ENCODE peak calls at places on chromosomes 12 and 14, in ten cellular contexts. S is mammary epithelial cell; O is brain microvascular endothelial cell; H is IMR-90; C is MM.1S; G is CD8-positive, alpha-beta T cell; R is esophagus muscularis mucosa; D is hepatocyte; M is SK-N-SH; E is AG04450. N is an unnamed sample.

GRCh38 chr12:110668480-110669192 is 20.3 kb downstream of the HVCN1 start:
- DNase-seq in S (no peak), O (no peak), H (no peak), C (no peak), G (no peak), R (no peak), D (no peak), M (no peak), E (no peak), N (no peak)

GRCh38 chr14:75886661-75887348 is 95.0 kb downstream of the TGFB3 start:
- DNase-seq in S (peak), O (no peak), H (no peak), C (no peak), G (no peak), R (no peak), D (no peak), M (no peak), E (no peak), N (no peak)

GRCh38 chr12:131113562-131113961 is 159.9 kb downstream of the ADGRD1 start:
- DNase-seq in S (no peak), O (no peak), H (no peak), C (no peak), G (no peak), R (no peak), D (no peak), M (peak), E (no peak), N (peak)

GRCh38 chr14:19729359-19729758 is 14.0 kb upstream of the OR4Q3 start:
- DNase-seq in S (no peak), O (no peak), H (no peak), C (no peak), G (no peak), R (peak), D (no peak), M (no peak), E (no peak), N (no peak)

GRCh38 chr12:13436696-13437391 is 240.3 kb downstream of the EMP1 start:
- DNase-seq in S (peak), O (peak), H (peak), C (no peak), G (no peak), R (no peak), D (peak), M (peak), E (no peak), N (no peak)

GRCh38 chr14:58152569-58152857 is 500 bp upstream of the ARMH4 start:
- DNase-seq in S (no peak), O (no peak), H (no peak), C (no peak), G (no peak), R (no peak), D (no peak), M (no peak), E (no peak), N (no peak)

GRCh38 chr12:561116-561705 is 101.5 kb downstream of the B4GALNT3 start:
- DNase-seq in S (no peak), O (no peak), H (no peak), C (no peak), G (no peak), R (no peak), D (no peak), M (no peak), E (no peak), N (no peak)

GRCh38 chr14:54893151-54893760 is 9.4 kb downstream of the GCH1 start:
- DNase-seq in S (peak), O (peak), H (peak), C (no peak), G (no peak), R (no peak), D (peak), M (peak), E (peak), N (no peak)

GRCh38 chr14:101025131-101025530 is 121.6 kb upstream of the RTL1 start:
- DNase-seq in S (no peak), O (no peak), H (no peak), C (no peak), G (no peak), R (no peak), D (no peak), M (no peak), E (no peak), N (peak)

GRCh38 chr14:52949711-52950409 is 990 bp downstream of the FERMT2 start:
- DNase-seq in S (peak), O (peak), H (peak), C (no peak), G (no peak), R (no peak), D (peak), M (peak), E (no peak), N (no peak)

GRCh38 chr14:52950410-52950897 is 396 bp downstream of the FERMT2 start:
- DNase-seq in S (peak), O (peak), H (peak), C (no peak), G (no peak), R (peak), D (peak), M (peak), E (no peak), N (peak)

GRCh38 chr14:52949249-52949648 is 1.6 kb downstream of the FERMT2 start:
- DNase-seq in S (no peak), O (no peak), H (no peak), C (no peak), G (no peak), R (no peak), D (no peak), M (peak), E (no peak), N (no peak)

GRCh38 chr14:52948039-52948438 is 2.8 kb downstream of the FERMT2 start:
- DNase-seq in S (peak), O (no peak), H (no peak), C (no peak), G (no peak), R (no peak), D (no peak), M (no peak), E (no peak), N (no peak)

GRCh38 chr14:52948836-52949235 is 2.0 kb downstream of the FERMT2 start:
- DNase-seq in S (no peak), O (no peak), H (no peak), C (no peak), G (no peak), R (no peak), D (no peak), M (no peak), E (no peak), N (no peak)
- H3K4me3 ChIP-seq in S (peak), O (peak), H (peak), C (no peak), G (no peak), R (peak), D (peak), M (peak), E (peak), N (peak)

GRCh38 chr12:1812650-1813302 is 7.6 kb upstream of the LRTM2 start:
- DNase-seq in S (no peak), O (peak), H (peak), C (peak), G (no peak), R (no peak), D (peak), M (no peak), E (no peak), N (no peak)
- H3K27ac ChIP-seq in S (no peak), O (peak), H (no peak), C (no peak), G (no peak), R (peak), D (peak), M (no peak), E (no peak), N (peak)

GRCh38 chr12:80636832-80637231 is 70.6 kb upstream of the MYF6 start:
- DNase-seq in S (no peak), O (peak), H (no peak), C (no peak), G (no peak), R (no peak), D (no peak), M (no peak), E (no peak), N (no peak)

GRCh38 chr12:80634903-80635302 is 72.5 kb upstream of the MYF6 start:
- DNase-seq in S (no peak), O (no peak), H (no peak), C (no peak), G (no peak), R (no peak), D (no peak), M (no peak), E (no peak), N (no peak)

GRCh38 chr12:80627773-80628172 is 79.7 kb upstream of the MYF6 start:
- DNase-seq in S (peak), O (peak), H (peak), C (no peak), G (no peak), R (no peak), D (no peak), M (no peak), E (peak), N (no peak)

GRCh38 chr12:80632835-80633234 is 74.6 kb upstream of the MYF6 start:
- DNase-seq in S (peak), O (no peak), H (no peak), C (no peak), G (no peak), R (no peak), D (peak), M (peak), E (no peak), N (no peak)
- TF ChIP-seq CTCF in S (peak), O (peak), H (no peak), C (peak), G (no peak), R (no peak), D (peak), M (peak), E (no peak), N (peak)

GRCh38 chr14:22837059-22837749 is 819 bp downstream of the MMP14 start:
- DNase-seq in S (peak), O (peak), H (peak), C (no peak), G (no peak), R (no peak), D (peak), M (peak), E (no peak), N (peak)

GRCh38 chr14:22836301-22837058 is at the start of gene MMP14:
- DNase-seq in S (peak), O (peak), H (peak), C (no peak), G (no peak), R (peak), D (peak), M (peak), E (no peak), N (no peak)

GRCh38 chr14:22839159-22839779 is 2.9 kb downstream of the MMP14 start:
- DNase-seq in S (peak), O (no peak), H (peak), C (no peak), G (no peak), R (no peak), D (no peak), M (no peak), E (no peak), N (no peak)

GRCh38 chr14:22837750-22838538 is 1.6 kb downstream of the MMP14 start:
- DNase-seq in S (peak), O (no peak), H (peak), C (no peak), G (no peak), R (no peak), D (peak), M (no peak), E (no peak), N (no peak)

GRCh38 chr14:22838631-22839041 is 2.3 kb downstream of the MMP14 start:
- DNase-seq in S (peak), O (peak), H (peak), C (no peak), G (no peak), R (no peak), D (peak), M (no peak), E (no peak), N (no peak)
- H3K4me3 ChIP-seq in S (peak), O (peak), H (peak), C (no peak), G (no peak), R (peak), D (peak), M (no peak), E (peak), N (peak)

GRCh38 chr14:31414190-31414833 is 6.0 kb downstream of the HEATR5A start:
- DNase-seq in S (peak), O (no peak), H (peak), C (no peak), G (no peak), R (no peak), D (no peak), M (no peak), E (no peak), N (no peak)
- H3K27ac ChIP-seq in S (no peak), O (no peak), H (no peak), C (no peak), G (no peak), R (no peak), D (no peak), M (no peak), E (no peak), N (no peak)

DNA sequence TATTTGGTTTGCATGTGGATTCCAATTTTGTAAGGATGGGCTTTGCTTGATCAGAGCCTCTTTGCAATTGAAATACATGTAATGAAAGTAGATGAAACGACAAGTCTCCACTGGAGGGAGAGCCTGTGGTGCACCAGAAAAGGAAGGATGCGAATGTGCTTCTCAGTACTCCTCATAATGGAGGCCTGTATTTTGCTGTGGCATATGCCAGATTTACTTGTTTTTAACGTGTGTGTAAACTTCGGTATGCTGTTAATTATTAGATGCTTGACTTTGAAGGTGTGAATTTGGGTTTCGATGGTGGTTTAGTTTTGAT is 2.8 kb downstream of the DYRK2 start:
- DNase-seq in S (peak), O (no peak), H (peak), C (peak), G (no peak), R (no peak), D (peak), M (peak), E (no peak), N (no peak)
- TF ChIP-seq CTCF in S (peak), O (peak), H (peak), C (peak), G (no peak), R (peak), D (peak), M (peak), E (peak), N (peak)

GRCh38 chr12:104303538-104304151 is at the start of gene EID3:
- DNase-seq in S (peak), O (peak), H (peak), C (no peak), G (peak), R (peak), D (peak), M (peak), E (no peak), N (peak)

GRCh38 chr12:104305349-104305748 is 1.8 kb downstream of the EID3 start:
- DNase-seq in S (no peak), O (no peak), H (no peak), C (no peak), G (no peak), R (no peak), D (no peak), M (no peak), E (no peak), N (no peak)

GRCh38 chr12:104306376-104306775 is 2.8 kb downstream of the EID3 start:
- DNase-seq in S (no peak), O (no peak), H (no peak), C (no peak), G (no peak), R (no peak), D (no peak), M (no peak), E (no peak), N (no peak)

GRCh38 chr12:104306943-104307654 is 3.6 kb downstream of the EID3 start:
- DNase-seq in S (no peak), O (no peak), H (peak), C (no peak), G (no peak), R (no peak), D (no peak), M (no peak), E (no peak), N (no peak)

DNA sequence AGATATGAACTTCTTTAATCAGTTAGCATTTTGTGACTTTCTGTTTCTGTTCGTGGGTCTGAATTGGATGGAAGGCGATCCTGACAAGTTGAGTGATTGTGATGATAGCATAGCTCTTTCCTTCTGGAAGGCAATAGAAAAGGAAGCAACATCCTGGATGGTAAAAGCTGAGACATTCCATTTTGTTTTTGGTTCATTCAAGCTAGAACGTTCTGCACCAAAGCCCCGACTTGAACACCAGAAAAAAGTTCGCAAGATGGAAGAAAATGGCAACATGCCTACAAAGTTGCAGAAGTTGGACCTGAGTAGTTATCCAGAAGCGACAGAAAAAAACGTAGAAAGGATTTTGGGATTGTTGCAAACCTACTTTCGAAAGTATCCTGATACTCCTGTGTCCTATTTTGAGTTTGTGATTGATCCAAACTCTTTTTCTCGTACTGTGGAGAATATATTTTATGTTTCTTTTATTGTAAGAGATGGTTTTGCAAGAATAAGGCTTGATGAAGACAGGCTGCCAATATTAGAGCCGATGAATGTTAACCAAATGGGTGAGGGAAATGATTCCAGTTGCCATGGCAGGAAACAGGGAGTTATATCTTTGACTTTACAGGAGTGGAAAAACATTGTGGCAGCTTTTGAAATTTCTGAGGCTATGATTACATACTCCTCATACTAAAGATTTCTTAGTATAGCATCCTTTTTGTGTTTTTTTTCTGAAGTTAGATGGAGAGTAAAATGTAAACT is 894 bp downstream of the EID3 start:
- DNase-seq in S (no peak), O (no peak), H (no peak), C (no peak), G (no peak), R (no peak), D (no peak), M (no peak), E (no peak), N (no peak)
- H3K4me3 ChIP-seq in S (peak), O (no peak), H (peak), C (no peak), G (peak), R (peak), D (peak), M (no peak), E (peak), N (peak)

DNA sequence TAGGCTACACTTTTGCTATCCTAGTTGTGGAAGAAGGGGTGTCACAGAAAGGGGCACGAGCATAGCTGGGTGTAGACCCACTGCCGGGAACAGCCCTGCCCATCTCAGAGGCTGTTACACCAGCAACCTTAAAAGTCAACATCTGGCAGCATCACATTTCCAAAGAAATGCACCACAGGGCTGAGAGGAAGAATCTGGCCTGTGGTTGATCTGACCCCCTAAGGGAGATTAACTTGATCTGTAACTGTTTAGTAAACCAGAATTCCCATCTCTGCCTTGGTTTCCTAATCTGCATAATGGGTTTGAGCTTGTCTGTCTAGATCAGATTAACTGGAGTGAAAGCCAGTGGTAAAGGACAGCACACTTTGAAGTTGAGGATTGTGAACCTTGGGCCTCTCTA is 1.3 kb downstream of the LRP1-AS start:
- DNase-seq in S (no peak), O (no peak), H (no peak), C (no peak), G (no peak), R (no peak), D (no peak), M (no peak), E (no peak), N (no peak)
- H3K27ac ChIP-seq in S (no peak), O (no peak), H (peak), C (no peak), G (no peak), R (peak), D (peak), M (no peak), E (peak), N (peak)

GRCh38 chr14:98170580-98170979 is 1101.4 kb downstream of the BCL11B start:
- DNase-seq in S (no peak), O (no peak), H (no peak), C (no peak), G (no peak), R (no peak), D (no peak), M (no peak), E (no peak), N (no peak)
- TF ChIP-seq CTCF in S (no peak), O (no peak), H (no peak), C (no peak), G (no peak), R (no peak), D (no peak), M (no peak), E (no peak), N (no peak)

DNA sequence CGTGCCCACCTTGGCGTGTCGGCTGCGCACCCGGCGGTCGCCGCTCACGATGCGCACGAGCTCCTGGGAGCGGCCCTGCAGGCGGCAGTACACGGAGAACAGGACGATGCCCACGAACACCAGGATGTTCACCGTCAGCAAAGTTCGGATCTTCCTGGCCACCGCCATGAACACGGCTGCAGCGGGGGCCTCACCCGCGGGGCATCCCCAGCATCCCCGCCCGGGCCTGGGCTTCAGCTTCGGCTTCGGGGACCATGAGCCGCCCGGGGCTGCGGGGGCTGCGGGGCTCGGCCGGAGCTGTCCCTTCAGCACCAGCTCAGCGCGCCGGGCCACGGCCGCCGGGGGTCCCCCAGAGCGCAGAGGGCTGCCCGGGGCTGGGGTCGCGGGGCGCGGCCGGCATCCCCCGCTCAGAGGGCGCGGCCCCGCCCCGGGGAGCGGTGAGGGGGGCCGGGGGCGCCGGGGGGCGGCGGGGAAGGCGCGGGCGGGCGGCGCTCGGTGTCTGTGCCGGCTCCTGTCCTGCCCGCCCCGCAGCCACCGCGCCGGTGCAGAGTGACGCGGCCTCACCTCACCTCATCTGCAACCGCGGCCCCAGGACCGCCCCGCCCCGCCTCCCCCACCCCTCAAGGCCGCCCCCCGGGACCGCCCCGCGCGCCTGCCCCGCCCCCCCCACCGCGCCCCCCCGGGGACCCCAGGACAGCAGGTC is at the start of gene GALNT9:
- DNase-seq in S (no peak), O (no peak), H (no peak), C (no peak), G (no peak), R (no peak), D (peak), M (no peak), E (no peak), N (no peak)
- H3K4me3 ChIP-seq in S (no peak), O (no peak), H (no peak), C (no peak), G (no peak), R (peak), D (no peak), M (no peak), E (no peak), N (no peak)

N was measured in upper lobe of right lung.